ENCODE peak calls at places on chromosomes 2 and 18, in ten cellular contexts. One of them, this sample, is unnamed.

GRCh38 chr18:79515331-79515730 is 119.6 kb downstream of the NFATC1 start:
- DNase-seq in A549: no peak
- DNase-seq in choroid plexus epithelial cell: no peak
- DNase-seq in AG10803: no peak
- DNase-seq in mesothelial cell of epicardium: no peak
- DNase-seq in stomach: no peak
- DNase-seq in bronchial epithelial cell: no peak
- DNase-seq in endothelial cell: no peak
- DNase-seq in cardiac muscle cell: no peak
- DNase-seq in endodermal cell: peak
- DNase-seq in this sample: no peak

GRCh38 chr2:141923657-141924056 is 207.2 kb downstream of the LRP1B start:
- DNase-seq in A549: no peak
- DNase-seq in choroid plexus epithelial cell: peak
- DNase-seq in AG10803: peak
- DNase-seq in mesothelial cell of epicardium: no peak
- DNase-seq in stomach: no peak
- DNase-seq in bronchial epithelial cell: peak
- DNase-seq in endothelial cell: no peak
- DNase-seq in cardiac muscle cell: no peak
- DNase-seq in endodermal cell: no peak
- DNase-seq in this sample: no peak

GRCh38 chr2:221958224-221958623 is 340.6 kb downstream of the PAX3 start:
- DNase-seq in A549: no peak
- DNase-seq in choroid plexus epithelial cell: no peak
- DNase-seq in AG10803: no peak
- DNase-seq in mesothelial cell of epicardium: no peak
- DNase-seq in stomach: no peak
- DNase-seq in bronchial epithelial cell: no peak
- DNase-seq in endothelial cell: peak
- DNase-seq in cardiac muscle cell: peak
- DNase-seq in endodermal cell: peak
- DNase-seq in this sample: no peak

GRCh38 chr18:36012891-36013290 is 40.4 kb downstream of the RMP24 start:
- DNase-seq in A549: no peak
- DNase-seq in choroid plexus epithelial cell: peak
- DNase-seq in AG10803: peak
- DNase-seq in mesothelial cell of epicardium: no peak
- DNase-seq in stomach: no peak
- DNase-seq in bronchial epithelial cell: no peak
- DNase-seq in endothelial cell: no peak
- DNase-seq in cardiac muscle cell: no peak
- DNase-seq in endodermal cell: no peak
- DNase-seq in this sample: no peak

GRCh38 chr2:91442246-91442905 is 2750.9 kb downstream of the RPIA start:
- DNase-seq in A549: peak
- DNase-seq in choroid plexus epithelial cell: no peak
- DNase-seq in AG10803: no peak
- DNase-seq in mesothelial cell of epicardium: no peak
- DNase-seq in stomach: peak
- DNase-seq in bronchial epithelial cell: no peak
- DNase-seq in endothelial cell: no peak
- DNase-seq in cardiac muscle cell: no peak
- DNase-seq in endodermal cell: peak
- DNase-seq in this sample: no peak

GRCh38 chr2:45833968-45834344 is 182.5 kb downstream of the PRKCE start:
- DNase-seq in A549: no peak
- DNase-seq in choroid plexus epithelial cell: no peak
- DNase-seq in AG10803: no peak
- DNase-seq in mesothelial cell of epicardium: no peak
- DNase-seq in stomach: no peak
- DNase-seq in bronchial epithelial cell: no peak
- DNase-seq in endothelial cell: no peak
- DNase-seq in cardiac muscle cell: no peak
- DNase-seq in endodermal cell: no peak
- DNase-seq in this sample: no peak

GRCh38 chr2:46689993-46690392 is 210.6 kb downstream of the TMEM247 start:
- DNase-seq in A549: no peak
- DNase-seq in choroid plexus epithelial cell: peak
- DNase-seq in AG10803: peak
- DNase-seq in mesothelial cell of epicardium: no peak
- DNase-seq in stomach: no peak
- DNase-seq in bronchial epithelial cell: no peak
- DNase-seq in endothelial cell: no peak
- DNase-seq in cardiac muscle cell: no peak
- DNase-seq in endodermal cell: no peak
- DNase-seq in this sample: no peak

GRCh38 chr2:223465793-223466192 is 136.4 kb downstream of the SCG2 start:
- DNase-seq in A549: peak
- DNase-seq in choroid plexus epithelial cell: peak
- DNase-seq in AG10803: peak
- DNase-seq in mesothelial cell of epicardium: no peak
- DNase-seq in stomach: peak
- DNase-seq in bronchial epithelial cell: peak
- DNase-seq in endothelial cell: no peak
- DNase-seq in cardiac muscle cell: no peak
- DNase-seq in endodermal cell: no peak
- DNase-seq in this sample: peak

GRCh38 chr2:172976076-172976579 is 99.5 kb upstream of the MAP3K20 start:
- DNase-seq in A549: no peak
- DNase-seq in choroid plexus epithelial cell: no peak
- DNase-seq in AG10803: no peak
- DNase-seq in mesothelial cell of epicardium: no peak
- DNase-seq in stomach: no peak
- DNase-seq in bronchial epithelial cell: no peak
- DNase-seq in endothelial cell: no peak
- DNase-seq in cardiac muscle cell: peak
- DNase-seq in endodermal cell: no peak
- DNase-seq in this sample: no peak

GRCh38 chr18:40159141-40160017 is 1795.7 kb upstream of the PIK3C3 start:
- DNase-seq in A549: no peak
- DNase-seq in choroid plexus epithelial cell: peak
- DNase-seq in AG10803: peak
- DNase-seq in mesothelial cell of epicardium: no peak
- DNase-seq in stomach: no peak
- DNase-seq in bronchial epithelial cell: peak
- DNase-seq in endothelial cell: peak
- DNase-seq in cardiac muscle cell: peak
- DNase-seq in endodermal cell: no peak
- DNase-seq in this sample: no peak
- TF ChIP-seq CTCF in A549: peak
- TF ChIP-seq CTCF in choroid plexus epithelial cell: peak
- TF ChIP-seq CTCF in AG10803: peak
- TF ChIP-seq CTCF in mesothelial cell of epicardium: peak
- TF ChIP-seq CTCF in stomach: peak
- TF ChIP-seq CTCF in bronchial epithelial cell: peak
- TF ChIP-seq CTCF in endothelial cell: peak
- TF ChIP-seq CTCF in cardiac muscle cell: peak
- TF ChIP-seq CTCF in endodermal cell: peak
- TF ChIP-seq CTCF in this sample: no peak

DNA sequence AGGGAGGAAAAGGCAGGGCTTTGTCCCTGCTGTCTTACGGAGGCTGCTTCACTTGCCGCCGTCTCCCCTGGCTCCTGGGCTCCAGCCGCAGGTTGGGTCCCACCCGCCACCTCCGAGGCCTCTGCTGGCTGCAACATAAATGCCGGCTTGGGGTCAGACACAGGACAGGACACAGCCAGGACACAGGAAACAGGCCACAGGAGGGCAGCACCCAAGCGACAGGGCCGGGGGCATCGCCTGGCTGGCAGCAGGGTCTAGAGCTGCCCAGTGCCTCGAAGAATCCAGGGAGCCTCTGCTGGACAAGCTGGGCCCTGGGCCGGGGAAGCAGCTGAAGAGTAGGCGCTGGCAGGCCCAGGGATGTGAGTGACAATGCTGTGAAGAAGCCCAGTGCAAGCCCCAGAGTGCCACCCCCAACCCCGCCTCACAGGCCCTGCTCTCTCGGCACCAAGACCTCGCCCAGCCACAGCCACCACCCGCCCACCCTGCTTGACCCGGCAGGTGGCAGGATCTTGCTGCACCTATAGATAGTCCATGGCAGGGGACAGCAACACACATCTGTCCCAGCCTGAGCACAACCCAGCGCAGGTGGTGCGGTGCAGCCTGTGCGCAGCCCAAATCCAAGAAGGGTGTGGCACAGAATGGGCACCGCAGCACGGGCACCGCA is 55.7 kb downstream of the BIN1 start:
- DNase-seq in A549: no peak
- DNase-seq in choroid plexus epithelial cell: no peak
- DNase-seq in AG10803: no peak
- DNase-seq in mesothelial cell of epicardium: no peak
- DNase-seq in stomach: no peak
- DNase-seq in bronchial epithelial cell: no peak
- DNase-seq in endothelial cell: no peak
- DNase-seq in cardiac muscle cell: no peak
- DNase-seq in endodermal cell: no peak
- DNase-seq in this sample: no peak
- TF ChIP-seq CTCF in A549: peak
- TF ChIP-seq CTCF in choroid plexus epithelial cell: no peak
- TF ChIP-seq CTCF in AG10803: no peak
- TF ChIP-seq CTCF in mesothelial cell of epicardium: no peak
- TF ChIP-seq CTCF in stomach: no peak
- TF ChIP-seq CTCF in bronchial epithelial cell: no peak
- TF ChIP-seq CTCF in endothelial cell: no peak
- TF ChIP-seq CTCF in cardiac muscle cell: no peak
- TF ChIP-seq CTCF in endodermal cell: peak
- TF ChIP-seq CTCF in this sample: no peak

GRCh38 chr2:60302377-60303126 is 250.9 kb downstream of the BCL11A start:
- DNase-seq in A549: no peak
- DNase-seq in choroid plexus epithelial cell: no peak
- DNase-seq in AG10803: no peak
- DNase-seq in mesothelial cell of epicardium: no peak
- DNase-seq in stomach: no peak
- DNase-seq in bronchial epithelial cell: no peak
- DNase-seq in endothelial cell: no peak
- DNase-seq in cardiac muscle cell: no peak
- DNase-seq in endodermal cell: no peak
- DNase-seq in this sample: no peak
- TF ChIP-seq CTCF in A549: no peak
- TF ChIP-seq CTCF in choroid plexus epithelial cell: no peak
- TF ChIP-seq CTCF in AG10803: no peak
- TF ChIP-seq CTCF in mesothelial cell of epicardium: no peak
- TF ChIP-seq CTCF in stomach: no peak
- TF ChIP-seq CTCF in bronchial epithelial cell: no peak
- TF ChIP-seq CTCF in endothelial cell: no peak
- TF ChIP-seq CTCF in cardiac muscle cell: no peak
- TF ChIP-seq CTCF in endodermal cell: peak
- TF ChIP-seq CTCF in this sample: no peak

GRCh38 chr2:42360890-42361727 is at the start of gene COX7A2L:
- DNase-seq in A549: peak
- DNase-seq in choroid plexus epithelial cell: peak
- DNase-seq in AG10803: peak
- DNase-seq in mesothelial cell of epicardium: peak
- DNase-seq in stomach: peak
- DNase-seq in bronchial epithelial cell: peak
- DNase-seq in endothelial cell: peak
- DNase-seq in cardiac muscle cell: peak
- DNase-seq in endodermal cell: peak
- DNase-seq in this sample: peak
- TF ChIP-seq CTCF in A549: peak
- TF ChIP-seq CTCF in choroid plexus epithelial cell: peak
- TF ChIP-seq CTCF in AG10803: peak
- TF ChIP-seq CTCF in mesothelial cell of epicardium: no peak
- TF ChIP-seq CTCF in stomach: no peak
- TF ChIP-seq CTCF in bronchial epithelial cell: peak
- TF ChIP-seq CTCF in endothelial cell: no peak
- TF ChIP-seq CTCF in cardiac muscle cell: peak
- TF ChIP-seq CTCF in endodermal cell: no peak
- TF ChIP-seq CTCF in this sample: no peak

GRCh38 chr2:160270571-160271113 is 70.6 kb upstream of the ITGB6 start:
- DNase-seq in A549: peak
- DNase-seq in choroid plexus epithelial cell: no peak
- DNase-seq in AG10803: peak
- DNase-seq in mesothelial cell of epicardium: no peak
- DNase-seq in stomach: peak
- DNase-seq in bronchial epithelial cell: peak
- DNase-seq in endothelial cell: no peak
- DNase-seq in cardiac muscle cell: no peak
- DNase-seq in endodermal cell: no peak
- DNase-seq in this sample: no peak

GRCh38 chr2:160271166-160272086 is 71.4 kb upstream of the ITGB6 start:
- DNase-seq in A549: no peak
- DNase-seq in choroid plexus epithelial cell: no peak
- DNase-seq in AG10803: no peak
- DNase-seq in mesothelial cell of epicardium: no peak
- DNase-seq in stomach: no peak
- DNase-seq in bronchial epithelial cell: no peak
- DNase-seq in endothelial cell: no peak
- DNase-seq in cardiac muscle cell: peak
- DNase-seq in endodermal cell: peak
- DNase-seq in this sample: no peak

GRCh38 chr2:160268382-160268781 is 68.3 kb upstream of the ITGB6 start:
- DNase-seq in A549: no peak
- DNase-seq in choroid plexus epithelial cell: no peak
- DNase-seq in AG10803: no peak
- DNase-seq in mesothelial cell of epicardium: no peak
- DNase-seq in stomach: no peak
- DNase-seq in bronchial epithelial cell: no peak
- DNase-seq in endothelial cell: no peak
- DNase-seq in cardiac muscle cell: no peak
- DNase-seq in endodermal cell: no peak
- DNase-seq in this sample: no peak

GRCh38 chr2:160269365-160269764 is 69.3 kb upstream of the ITGB6 start:
- DNase-seq in A549: no peak
- DNase-seq in choroid plexus epithelial cell: no peak
- DNase-seq in AG10803: peak
- DNase-seq in mesothelial cell of epicardium: no peak
- DNase-seq in stomach: no peak
- DNase-seq in bronchial epithelial cell: no peak
- DNase-seq in endothelial cell: no peak
- DNase-seq in cardiac muscle cell: peak
- DNase-seq in endodermal cell: no peak
- DNase-seq in this sample: no peak

GRCh38 chr2:160269803-160270570 is 69.9 kb upstream of the ITGB6 start:
- DNase-seq in A549: peak
- DNase-seq in choroid plexus epithelial cell: peak
- DNase-seq in AG10803: peak
- DNase-seq in mesothelial cell of epicardium: peak
- DNase-seq in stomach: peak
- DNase-seq in bronchial epithelial cell: peak
- DNase-seq in endothelial cell: peak
- DNase-seq in cardiac muscle cell: peak
- DNase-seq in endodermal cell: peak
- DNase-seq in this sample: peak
- TF ChIP-seq CTCF in A549: peak
- TF ChIP-seq CTCF in choroid plexus epithelial cell: peak
- TF ChIP-seq CTCF in AG10803: peak
- TF ChIP-seq CTCF in mesothelial cell of epicardium: peak
- TF ChIP-seq CTCF in stomach: peak
- TF ChIP-seq CTCF in bronchial epithelial cell: peak
- TF ChIP-seq CTCF in endothelial cell: peak
- TF ChIP-seq CTCF in cardiac muscle cell: peak
- TF ChIP-seq CTCF in endodermal cell: peak
- TF ChIP-seq CTCF in this sample: peak